ENCODE peak calls at places on chromosome 10, in five cellular contexts. V is foreskin fibroblast, H is mammary epithelial cell, G is A549, U is heart right ventricle. M is an unnamed sample.

GRCh38 chr10:126387041-126387908 is 1.0 kb downstream of the ADAM12 start:
- DNase-seq in V (peak), H (peak), G (peak), U (peak), M (no peak)

GRCh38 chr10:30553625-30554442 is 75.7 kb downstream of the LYZL2 start:
- DNase-seq in V (peak), H (no peak), G (peak), U (peak), M (no peak)

GRCh38 chr10:44925224-44925623 is 14.1 kb downstream of the TMEM72 start:
- DNase-seq in V (peak), H (no peak), G (no peak), U (no peak), M (peak)

GRCh38 chr10:33706191-33706590 is 371.7 kb upstream of the NRP1 start:
- DNase-seq in V (peak), H (peak), G (no peak), U (peak), M (no peak)

GRCh38 chr10:116961305-116962251 is 43.4 kb downstream of the SHTN1 start:
- DNase-seq in V (no peak), H (no peak), G (no peak), U (no peak), M (no peak)

GRCh38 chr10:71213127-71213616 is 802 bp downstream of the UNC5B start:
- DNase-seq in V (peak), H (peak), G (no peak), U (no peak), M (peak)

GRCh38 chr10:99394256-99394655 is 36.2 kb downstream of the GOT1 start:
- DNase-seq in V (no peak), H (peak), G (no peak), U (no peak), M (no peak)

GRCh38 chr10:86667421-86668181 is 710 bp upstream of the LDB3 start:
- DNase-seq in V (no peak), H (no peak), G (no peak), U (peak), M (no peak)

GRCh38 chr10:103534621-103535498 is 41.4 kb downstream of the NEURL1 start:
- DNase-seq in V (no peak), H (no peak), G (no peak), U (no peak), M (no peak)

GRCh38 chr10:43978091-43978490 is 329.4 kb upstream of the ZNF32 start:
- DNase-seq in V (no peak), H (no peak), G (no peak), U (no peak), M (no peak)

GRCh38 chr10:73871915-73872710 is 2.2 kb downstream of the CAMK2G start:
- DNase-seq in V (peak), H (no peak), G (no peak), U (no peak), M (no peak)

GRCh38 chr10:70744617-70745138 is 40.5 kb downstream of the TBATA start:
- DNase-seq in V (no peak), H (no peak), G (no peak), U (no peak), M (no peak)

DNA sequence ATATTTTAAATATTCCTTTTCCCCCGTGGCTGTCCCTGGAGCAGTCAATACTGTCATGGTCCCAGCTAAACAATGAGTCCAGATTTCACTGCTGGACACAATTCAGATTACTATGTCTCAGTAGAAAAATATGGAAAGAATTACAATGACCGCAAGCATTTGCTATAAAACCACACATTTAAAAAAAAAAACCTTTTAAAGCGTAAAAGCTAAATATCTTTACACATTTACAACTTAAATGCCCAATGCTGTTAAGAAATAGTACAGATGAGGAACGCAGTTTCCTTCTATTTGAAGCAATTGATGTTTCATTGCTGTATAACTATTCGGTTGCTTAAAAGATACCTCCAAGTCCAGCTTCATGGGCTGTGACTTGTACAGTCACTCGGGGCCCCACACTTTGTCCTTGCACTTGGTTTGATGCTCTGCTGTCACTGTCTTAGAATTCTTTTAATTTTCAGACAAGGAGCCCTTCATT is 530.0 kb upstream of the FZD8 start:
- DNase-seq in V (peak), H (peak), G (no peak), U (no peak), M (no peak)
- TF ChIP-seq CTCF in V (no peak), H (no peak), G (no peak), U (no peak), M (no peak)

GRCh38 chr10:96369890-96370574 is 11.2 kb upstream of the OPALIN start:
- DNase-seq in V (no peak), H (no peak), G (peak), U (no peak), M (no peak)
- H3K4me3 ChIP-seq in V (no peak), H (no peak), G (peak), U (no peak), M (no peak)

DNA sequence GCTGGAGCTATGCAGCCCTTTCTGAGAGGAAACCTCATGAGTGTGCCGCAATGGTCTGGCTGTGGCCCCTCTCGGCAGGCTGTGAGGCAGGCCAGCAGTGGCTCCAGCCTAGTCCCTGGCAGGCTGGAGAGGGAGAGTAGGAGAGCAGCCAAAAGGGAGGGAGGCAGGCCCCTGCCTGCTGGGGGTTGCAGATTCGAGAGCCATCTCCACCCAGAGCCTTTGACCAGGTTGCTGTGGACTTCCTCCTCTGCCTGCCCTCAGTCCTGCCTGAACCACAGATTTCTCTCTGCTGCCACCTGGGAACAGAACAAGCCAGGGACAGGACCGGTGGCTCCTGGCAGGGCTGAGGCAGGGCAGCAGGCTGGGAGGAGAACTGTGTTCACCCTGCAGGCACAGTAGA is 13.9 kb downstream of the PAX2 start:
- DNase-seq in V (no peak), H (no peak), G (no peak), U (no peak), M (no peak)
- TF ChIP-seq CTCF in V (no peak), H (no peak), G (no peak), U (no peak), M (no peak)

GRCh38 chr10:89476676-89477075 is 58.7 kb downstream of the SLC16A12 start:
- DNase-seq in V (no peak), H (no peak), G (no peak), U (no peak), M (peak)
- H3K4me3 ChIP-seq in V (no peak), H (no peak), G (no peak), U (no peak), M (no peak)

M was measured in retinal pigment epithelial cell.